ENCODE peak calls at places on chromosomes 7 and 10, in nine cellular contexts. S is PC-9, Y is sigmoid colon, I is WERI-Rb-1, X is body of pancreas, L is tibial nerve, C is A549, P is pancreas, Z is hepatocyte. W is an unnamed sample.

GRCh38 chr7:117208257-117208656 is 114.6 kb downstream of the WNT2 start:
- DNase-seq in S (no peak), Y (no peak), I (no peak), X (no peak), L (no peak), C (no peak), P (no peak), Z (no peak), W (no peak)

GRCh38 chr7:113710310-113711106 is 208.3 kb downstream of the PPP1R3A start:
- DNase-seq in S (peak), Y (no peak), I (peak), X (peak), L (peak), C (peak), P (no peak), Z (peak), W (no peak)

GRCh38 chr10:115882021-115882420 is 391.0 kb downstream of the GFRA1 start:
- DNase-seq in S (no peak), Y (no peak), I (no peak), X (no peak), L (no peak), C (no peak), P (no peak), Z (no peak), W (no peak)

GRCh38 chr7:115911466-115911865 is 119.1 kb downstream of the TFEC start:
- DNase-seq in S (no peak), Y (no peak), I (no peak), X (no peak), L (no peak), C (no peak), P (no peak), Z (no peak), W (no peak)

GRCh38 chr10:86956841-86957448 is 470 bp downstream of the MMRN2 start:
- DNase-seq in S (no peak), Y (no peak), I (no peak), X (no peak), L (no peak), C (no peak), P (no peak), Z (no peak), W (no peak)

GRCh38 chr10:99880071-99880835 is 97.8 kb downstream of the ABCC2 start:
- DNase-seq in S (no peak), Y (peak), I (peak), X (peak), L (no peak), C (no peak), P (no peak), Z (no peak), W (no peak)

GRCh38 chr7:54986716-54987115 is 32.1 kb upstream of the EGFR start:
- DNase-seq in S (no peak), Y (no peak), I (no peak), X (no peak), L (no peak), C (no peak), P (no peak), Z (no peak), W (no peak)

GRCh38 chr10:99996934-99997648 is 12.7 kb downstream of the DNMBP start:
- DNase-seq in S (no peak), Y (no peak), I (no peak), X (no peak), L (no peak), C (no peak), P (no peak), Z (no peak), W (no peak)

GRCh38 chr7:37247881-37248280 is 200.8 kb downstream of the ELMO1 start:
- DNase-seq in S (no peak), Y (no peak), I (no peak), X (peak), L (peak), C (no peak), P (no peak), Z (peak), W (no peak)

GRCh38 chr10:28495084-28495483 is 37.8 kb upstream of the WAC start:
- DNase-seq in S (no peak), Y (no peak), I (no peak), X (no peak), L (no peak), C (no peak), P (no peak), Z (no peak), W (no peak)

GRCh38 chr10:79299397-79300370 is 47.6 kb upstream of the PPIF start:
- DNase-seq in S (peak), Y (no peak), I (no peak), X (no peak), L (no peak), C (peak), P (no peak), Z (no peak), W (no peak)

GRCh38 chr7:129768614-129769399 is 157.3 kb downstream of the NRF1 start:
- DNase-seq in S (no peak), Y (no peak), I (no peak), X (no peak), L (no peak), C (no peak), P (no peak), Z (no peak), W (no peak)

GRCh38 chr10:116429288-116429977 is 1.8 kb downstream of the PNLIPRP3 start:
- DNase-seq in S (no peak), Y (no peak), I (no peak), X (no peak), L (no peak), C (no peak), P (no peak), Z (no peak), W (no peak)

GRCh38 chr7:142496545-142496991 is 238.7 kb upstream of the PRSS58 start:
- DNase-seq in S (peak), Y (no peak), I (no peak), X (no peak), L (no peak), C (no peak), P (no peak), Z (peak), W (no peak)

GRCh38 chr7:107234436-107234835 is 65.6 kb downstream of the HBP1 start:
- DNase-seq in S (no peak), Y (no peak), I (no peak), X (no peak), L (no peak), C (no peak), P (no peak), Z (no peak), W (peak)

GRCh38 chr10:121596668-121597503 is 1.4 kb downstream of the FGFR2 start:
- DNase-seq in S (no peak), Y (peak), I (peak), X (peak), L (no peak), C (no peak), P (no peak), Z (peak), W (no peak)

GRCh38 chr7:140196361-140197217 is 19.8 kb upstream of the KDM7A start:
- DNase-seq in S (no peak), Y (peak), I (no peak), X (peak), L (peak), C (no peak), P (no peak), Z (no peak), W (no peak)

GRCh38 chr10:49817845-49818244 is 55.7 kb upstream of the OGDHL start:
- DNase-seq in S (no peak), Y (no peak), I (no peak), X (no peak), L (no peak), C (no peak), P (no peak), Z (no peak), W (no peak)

GRCh38 chr7:94975316-94975715 is 67.9 kb downstream of the PPP1R9A start:
- DNase-seq in S (no peak), Y (no peak), I (no peak), X (no peak), L (no peak), C (peak), P (no peak), Z (no peak), W (no peak)

GRCh38 chr7:77655836-77656455 is 40.3 kb upstream of the RSBN1L start:
- DNase-seq in S (no peak), Y (no peak), I (no peak), X (no peak), L (no peak), C (no peak), P (no peak), Z (no peak), W (no peak)

GRCh38 chr10:92180326-92180881 is 110.5 kb downstream of the CPEB3 start:
- DNase-seq in S (no peak), Y (no peak), I (no peak), X (no peak), L (no peak), C (no peak), P (no peak), Z (no peak), W (no peak)

GRCh38 chr10:58565256-58565655 is 52.6 kb downstream of the BICC1 start:
- DNase-seq in S (no peak), Y (no peak), I (no peak), X (no peak), L (no peak), C (no peak), P (no peak), Z (no peak), W (no peak)

GRCh38 chr10:36349445-36350063 is 707.5 kb upstream of the FZD8 start:
- DNase-seq in S (no peak), Y (no peak), I (no peak), X (no peak), L (no peak), C (no peak), P (no peak), Z (peak), W (no peak)

GRCh38 chr10:52706347-52707070 is 66.1 kb downstream of the MBL2 start:
- DNase-seq in S (no peak), Y (no peak), I (no peak), X (no peak), L (no peak), C (no peak), P (no peak), Z (no peak), W (no peak)

GRCh38 chr7:2802082-2802481 is 42.0 kb downstream of the GNA12 start:
- DNase-seq in S (no peak), Y (no peak), I (no peak), X (no peak), L (no peak), C (no peak), P (no peak), Z (no peak), W (no peak)

GRCh38 chr10:13686331-13686752 is 99.6 kb downstream of the PRPF18 start:
- DNase-seq in S (no peak), Y (no peak), I (no peak), X (no peak), L (no peak), C (no peak), P (no peak), Z (no peak), W (no peak)

GRCh38 chr7:29873644-29874294 is 67.5 kb downstream of the WIPF3 start:
- DNase-seq in S (no peak), Y (no peak), I (no peak), X (no peak), L (no peak), C (no peak), P (no peak), Z (no peak), W (no peak)

GRCh38 chr7:67788689-67789088 is 792.1 kb downstream of the TYW1 start:
- DNase-seq in S (no peak), Y (no peak), I (peak), X (no peak), L (no peak), C (no peak), P (no peak), Z (peak), W (peak)

GRCh38 chr7:120273476-120273975 is 551 bp downstream of the KCND2 start:
- DNase-seq in S (peak), Y (peak), I (peak), X (peak), L (no peak), C (no peak), P (peak), Z (peak), W (peak)

GRCh38 chr7:87833130-87833529 is 43.0 kb downstream of the SLC25A40 start:
- DNase-seq in S (no peak), Y (no peak), I (no peak), X (no peak), L (no peak), C (no peak), P (no peak), Z (no peak), W (no peak)

GRCh38 chr10:110872984-110873569 is 1.3 kb downstream of the PDCD4 start:
- DNase-seq in S (no peak), Y (no peak), I (no peak), X (no peak), L (no peak), C (no peak), P (no peak), Z (no peak), W (no peak)

GRCh38 chr10:68727146-68727545 is 6.1 kb downstream of the CCAR1 start:
- DNase-seq in S (no peak), Y (no peak), I (no peak), X (no peak), L (no peak), C (no peak), P (no peak), Z (no peak), W (no peak)

GRCh38 chr10:69051303-69051702 is 36.6 kb upstream of the SRGN start:
- DNase-seq in S (no peak), Y (peak), I (no peak), X (peak), L (no peak), C (no peak), P (no peak), Z (no peak), W (no peak)

GRCh38 chr7:122217125-122217524 is 73.1 kb upstream of the AASS start:
- DNase-seq in S (no peak), Y (no peak), I (no peak), X (peak), L (no peak), C (no peak), P (no peak), Z (no peak), W (no peak)

GRCh38 chr7:104241581-104241980 is 33.8 kb upstream of the ORC5 start:
- DNase-seq in S (no peak), Y (no peak), I (no peak), X (no peak), L (no peak), C (no peak), P (no peak), Z (no peak), W (no peak)

DNA sequence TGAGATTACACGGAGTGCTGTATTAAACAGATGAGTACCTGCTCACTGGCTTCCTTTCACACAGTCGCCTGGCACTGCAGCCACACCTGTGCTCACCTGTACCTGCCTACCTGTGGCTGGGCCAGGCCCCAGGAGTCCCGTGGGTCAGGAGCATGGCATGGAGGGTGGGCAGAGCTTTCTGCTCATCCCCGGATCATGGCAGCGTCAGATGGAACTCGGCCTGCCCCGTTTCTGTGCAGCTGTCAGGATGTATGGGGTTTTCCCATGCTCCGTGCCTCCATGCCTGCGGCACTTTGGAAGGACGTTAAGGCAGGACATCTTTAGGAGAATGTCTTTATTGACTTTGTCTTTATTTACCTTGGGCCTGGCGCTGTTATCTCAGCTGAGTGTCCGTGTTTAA is 112.2 kb downstream of the MGMT start:
- DNase-seq in S (no peak), Y (no peak), I (no peak), X (no peak), L (no peak), C (no peak), P (no peak), Z (no peak), W (no peak)
- H3K4me3 ChIP-seq in S (no peak), Y (no peak), I (no peak), X (no peak), L (no peak), C (no peak), P (no peak), Z (no peak), W (no peak)

GRCh38 chr10:18472977-18473376 is 178.4 kb downstream of the NSUN6 start:
- DNase-seq in S (no peak), Y (no peak), I (peak), X (peak), L (no peak), C (no peak), P (no peak), Z (peak), W (peak)
- TF ChIP-seq CTCF in S (peak), Y (no peak), I (no peak), X (no peak), L (no peak), C (no peak), P (no peak), Z (peak), W (peak)

DNA sequence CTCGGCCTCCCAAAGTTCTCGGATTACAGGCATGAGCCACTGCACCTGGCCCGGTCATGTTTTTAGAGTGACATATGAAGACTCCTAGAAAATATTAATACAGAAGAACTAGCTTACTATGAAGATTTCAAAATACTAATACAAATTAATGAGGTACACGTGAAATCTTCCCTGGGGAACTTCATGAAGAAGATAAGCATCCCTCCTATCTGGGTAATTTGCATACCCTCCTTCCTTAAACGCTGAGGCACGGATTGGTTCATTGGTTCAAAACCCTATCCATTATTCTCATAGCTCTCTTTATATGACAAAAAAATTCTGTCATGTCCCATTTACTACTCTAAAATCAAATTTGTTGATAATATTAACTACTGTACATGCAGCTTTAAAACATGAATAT is 224.8 kb upstream of the KLF14 start:
- DNase-seq in S (no peak), Y (no peak), I (no peak), X (no peak), L (no peak), C (no peak), P (no peak), Z (no peak), W (no peak)
- H3K27ac ChIP-seq in S (peak), Y (no peak), I (no peak), X (no peak), L (no peak), C (peak), P (no peak), Z (no peak), W (no peak)

DNA sequence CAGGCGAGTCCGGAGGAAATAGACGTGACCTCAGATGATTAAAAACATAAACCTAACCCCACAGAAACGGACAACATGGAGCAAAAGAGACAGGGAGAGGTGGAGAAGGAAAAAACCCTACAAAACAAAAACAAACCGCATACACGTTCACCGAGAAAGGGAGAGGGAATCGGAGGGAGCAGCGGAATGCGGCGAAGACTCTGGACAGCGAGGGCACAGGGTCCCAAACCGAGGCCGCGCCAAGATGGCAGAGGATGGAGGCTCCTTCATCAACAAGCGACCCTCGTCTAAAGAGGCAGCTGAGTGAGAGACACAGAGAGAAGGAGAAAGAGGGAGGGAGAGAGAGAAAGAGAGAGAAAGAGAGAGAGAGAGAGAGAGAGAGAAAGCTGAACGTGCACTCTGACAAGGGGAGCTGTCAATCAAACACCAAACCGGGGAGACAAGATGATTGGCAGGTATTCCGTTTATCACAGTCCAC is 5.7 kb downstream of the EMX2 start:
- DNase-seq in S (no peak), Y (no peak), I (no peak), X (no peak), L (no peak), C (no peak), P (no peak), Z (no peak), W (no peak)
- H3K4me3 ChIP-seq in S (no peak), Y (no peak), I (no peak), X (no peak), L (no peak), C (no peak), P (no peak), Z (no peak), W (no peak)

GRCh38 chr10:71649631-71650030 is 69.9 kb downstream of the C10orf105 start:
- DNase-seq in S (no peak), Y (no peak), I (no peak), X (no peak), L (no peak), C (no peak), P (no peak), Z (no peak), W (no peak)

GRCh38 chr10:71648595-71649320 is 70.8 kb downstream of the C10orf105 start:
- DNase-seq in S (no peak), Y (no peak), I (no peak), X (no peak), L (no peak), C (no peak), P (no peak), Z (no peak), W (no peak)

GRCh38 chr10:71646592-71647292 is 72.8 kb downstream of the C10orf105 start:
- DNase-seq in S (no peak), Y (no peak), I (no peak), X (no peak), L (no peak), C (no peak), P (no peak), Z (no peak), W (no peak)

GRCh38 chr10:71646051-71646450 is 73.5 kb downstream of the C10orf105 start:
- DNase-seq in S (no peak), Y (no peak), I (no peak), X (no peak), L (no peak), C (no peak), P (no peak), Z (no peak), W (peak)

GRCh38 chr10:71647526-71648354 is 71.8 kb downstream of the C10orf105 start:
- DNase-seq in S (no peak), Y (no peak), I (no peak), X (no peak), L (no peak), C (peak), P (no peak), Z (no peak), W (no peak)
- TF ChIP-seq CTCF in S (peak), Y (peak), I (peak), X (no peak), L (no peak), C (peak), P (peak), Z (peak), W (peak)